ENCODE peak calls at places on chromosomes 7 and 10, in nine cellular contexts. One of them, this sample, is unnamed. For H3K4me1, the result is how much of the 10 kb centered on the place peaks cover.

GRCh38 chr10:13822475-13822874 is 235.7 kb downstream of the PRPF18 start:
- DNase-seq in HAP-1: no peak
- DNase-seq in MM.1S: no peak
- DNase-seq in mammary epithelial cell: no peak
- DNase-seq in OCI-LY7: peak
- DNase-seq in sigmoid colon: no peak
- DNase-seq in CD8-positive, alpha-beta memory T cell: no peak
- DNase-seq in NT2/D1: no peak
- DNase-seq in PC-9: no peak
- DNase-seq in this sample: no peak

GRCh38 chr7:50473531-50473930 is 23.4 kb upstream of the FIGNL1 start:
- DNase-seq in HAP-1: no peak
- DNase-seq in MM.1S: no peak
- DNase-seq in mammary epithelial cell: no peak
- DNase-seq in OCI-LY7: no peak
- DNase-seq in sigmoid colon: peak
- DNase-seq in CD8-positive, alpha-beta memory T cell: no peak
- DNase-seq in NT2/D1: no peak
- DNase-seq in PC-9: no peak
- DNase-seq in this sample: no peak

GRCh38 chr10:73931767-73932624 is 21.1 kb downstream of the PLAU start:
- DNase-seq in HAP-1: no peak
- DNase-seq in MM.1S: peak
- DNase-seq in mammary epithelial cell: peak
- DNase-seq in OCI-LY7: peak
- DNase-seq in sigmoid colon: no peak
- DNase-seq in CD8-positive, alpha-beta memory T cell: peak
- DNase-seq in NT2/D1: no peak
- DNase-seq in PC-9: peak
- DNase-seq in this sample: peak

GRCh38 chr7:105353752-105354328 is 34.9 kb downstream of the SRPK2 start:
- DNase-seq in HAP-1: no peak
- DNase-seq in MM.1S: no peak
- DNase-seq in mammary epithelial cell: no peak
- DNase-seq in OCI-LY7: peak
- DNase-seq in sigmoid colon: peak
- DNase-seq in CD8-positive, alpha-beta memory T cell: peak
- DNase-seq in NT2/D1: no peak
- DNase-seq in PC-9: no peak
- DNase-seq in this sample: no peak

GRCh38 chr7:85160223-85160622 is 26.6 kb downstream of the SEMA3D start:
- DNase-seq in HAP-1: no peak
- DNase-seq in MM.1S: peak
- DNase-seq in mammary epithelial cell: peak
- DNase-seq in OCI-LY7: no peak
- DNase-seq in sigmoid colon: no peak
- DNase-seq in CD8-positive, alpha-beta memory T cell: no peak
- DNase-seq in NT2/D1: no peak
- DNase-seq in PC-9: no peak
- DNase-seq in this sample: no peak

GRCh38 chr10:34723746-34724145 is 91.3 kb downstream of the PARD3 start:
- DNase-seq in HAP-1: peak
- DNase-seq in MM.1S: peak
- DNase-seq in mammary epithelial cell: peak
- DNase-seq in OCI-LY7: no peak
- DNase-seq in sigmoid colon: no peak
- DNase-seq in CD8-positive, alpha-beta memory T cell: no peak
- DNase-seq in NT2/D1: no peak
- DNase-seq in PC-9: no peak
- DNase-seq in this sample: no peak

GRCh38 chr10:42836771-42837468 is 54.3 kb downstream of the BMS1 start:
- DNase-seq in HAP-1: peak
- DNase-seq in MM.1S: no peak
- DNase-seq in mammary epithelial cell: peak
- DNase-seq in OCI-LY7: no peak
- DNase-seq in sigmoid colon: no peak
- DNase-seq in CD8-positive, alpha-beta memory T cell: no peak
- DNase-seq in NT2/D1: no peak
- DNase-seq in PC-9: no peak
- DNase-seq in this sample: no peak

GRCh38 chr10:28087675-28088351 is 88.9 kb upstream of the ODAD2 start:
- DNase-seq in HAP-1: no peak
- DNase-seq in MM.1S: no peak
- DNase-seq in mammary epithelial cell: peak
- DNase-seq in OCI-LY7: no peak
- DNase-seq in sigmoid colon: no peak
- DNase-seq in CD8-positive, alpha-beta memory T cell: no peak
- DNase-seq in NT2/D1: no peak
- DNase-seq in PC-9: no peak
- DNase-seq in this sample: peak

GRCh38 chr10:73366381-73367298 is 8.0 kb upstream of the CFAP70 start:
- DNase-seq in HAP-1: no peak
- DNase-seq in MM.1S: no peak
- DNase-seq in mammary epithelial cell: no peak
- DNase-seq in OCI-LY7: no peak
- DNase-seq in sigmoid colon: no peak
- DNase-seq in CD8-positive, alpha-beta memory T cell: no peak
- DNase-seq in NT2/D1: no peak
- DNase-seq in PC-9: no peak
- DNase-seq in this sample: no peak

GRCh38 chr10:45417746-45418145 is 43.7 kb downstream of the ALOX5 start:
- DNase-seq in HAP-1: no peak
- DNase-seq in MM.1S: no peak
- DNase-seq in mammary epithelial cell: no peak
- DNase-seq in OCI-LY7: no peak
- DNase-seq in sigmoid colon: no peak
- DNase-seq in CD8-positive, alpha-beta memory T cell: no peak
- DNase-seq in NT2/D1: no peak
- DNase-seq in PC-9: no peak
- DNase-seq in this sample: no peak

GRCh38 chr7:5523052-5523711 is 99.5 kb upstream of the TNRC18 start:
- DNase-seq in HAP-1: no peak
- DNase-seq in MM.1S: no peak
- DNase-seq in mammary epithelial cell: no peak
- DNase-seq in OCI-LY7: no peak
- DNase-seq in sigmoid colon: peak
- DNase-seq in CD8-positive, alpha-beta memory T cell: no peak
- DNase-seq in NT2/D1: no peak
- DNase-seq in PC-9: peak
- DNase-seq in this sample: no peak

GRCh38 chr7:2510909-2511768 is 8.4 kb upstream of the LFNG start:
- DNase-seq in HAP-1: no peak
- DNase-seq in MM.1S: no peak
- DNase-seq in mammary epithelial cell: no peak
- DNase-seq in OCI-LY7: peak
- DNase-seq in sigmoid colon: no peak
- DNase-seq in CD8-positive, alpha-beta memory T cell: peak
- DNase-seq in NT2/D1: no peak
- DNase-seq in PC-9: no peak
- DNase-seq in this sample: peak

GRCh38 chr7:149494738-149495368 is 2.8 kb downstream of the ZNF746 start:
- DNase-seq in HAP-1: no peak
- DNase-seq in MM.1S: no peak
- DNase-seq in mammary epithelial cell: no peak
- DNase-seq in OCI-LY7: no peak
- DNase-seq in sigmoid colon: no peak
- DNase-seq in CD8-positive, alpha-beta memory T cell: no peak
- DNase-seq in NT2/D1: no peak
- DNase-seq in PC-9: no peak
- DNase-seq in this sample: peak

GRCh38 chr7:43834463-43835251 is 34.7 kb downstream of the MRPS24 start:
- DNase-seq in HAP-1: no peak
- DNase-seq in MM.1S: peak
- DNase-seq in mammary epithelial cell: peak
- DNase-seq in OCI-LY7: peak
- DNase-seq in sigmoid colon: no peak
- DNase-seq in CD8-positive, alpha-beta memory T cell: peak
- DNase-seq in NT2/D1: no peak
- DNase-seq in PC-9: peak
- DNase-seq in this sample: peak

GRCh38 chr10:24790599-24790998 is 66.9 kb upstream of the ARHGAP21 start:
- DNase-seq in HAP-1: no peak
- DNase-seq in MM.1S: no peak
- DNase-seq in mammary epithelial cell: no peak
- DNase-seq in OCI-LY7: no peak
- DNase-seq in sigmoid colon: no peak
- DNase-seq in CD8-positive, alpha-beta memory T cell: no peak
- DNase-seq in NT2/D1: no peak
- DNase-seq in PC-9: no peak
- DNase-seq in this sample: no peak

GRCh38 chr10:43230101-43230908 is 36.6 kb downstream of the RASGEF1A start:
- DNase-seq in HAP-1: no peak
- DNase-seq in MM.1S: no peak
- DNase-seq in mammary epithelial cell: no peak
- DNase-seq in OCI-LY7: no peak
- DNase-seq in sigmoid colon: peak
- DNase-seq in CD8-positive, alpha-beta memory T cell: peak
- DNase-seq in NT2/D1: no peak
- DNase-seq in PC-9: no peak
- DNase-seq in this sample: no peak

GRCh38 chr7:54330216-54330800 is 211.9 kb upstream of the VSTM2A start:
- DNase-seq in HAP-1: no peak
- DNase-seq in MM.1S: no peak
- DNase-seq in mammary epithelial cell: no peak
- DNase-seq in OCI-LY7: no peak
- DNase-seq in sigmoid colon: no peak
- DNase-seq in CD8-positive, alpha-beta memory T cell: no peak
- DNase-seq in NT2/D1: no peak
- DNase-seq in PC-9: no peak
- DNase-seq in this sample: no peak

GRCh38 chr7:29920491-29920890 is 69.1 kb downstream of the SCRN1 start:
- DNase-seq in HAP-1: no peak
- DNase-seq in MM.1S: no peak
- DNase-seq in mammary epithelial cell: no peak
- DNase-seq in OCI-LY7: no peak
- DNase-seq in sigmoid colon: no peak
- DNase-seq in CD8-positive, alpha-beta memory T cell: no peak
- DNase-seq in NT2/D1: no peak
- DNase-seq in PC-9: no peak
- DNase-seq in this sample: no peak

GRCh38 chr7:116570306-116570705 is 45.5 kb downstream of the CAV1 start:
- DNase-seq in HAP-1: no peak
- DNase-seq in MM.1S: no peak
- DNase-seq in mammary epithelial cell: peak
- DNase-seq in OCI-LY7: no peak
- DNase-seq in sigmoid colon: no peak
- DNase-seq in CD8-positive, alpha-beta memory T cell: no peak
- DNase-seq in NT2/D1: no peak
- DNase-seq in PC-9: no peak
- DNase-seq in this sample: no peak
- H3K4me1 ChIP-seq in HAP-1: under half
- H3K4me1 ChIP-seq in MM.1S: under half
- H3K4me1 ChIP-seq in mammary epithelial cell: under half
- H3K4me1 ChIP-seq in OCI-LY7: under half
- H3K4me1 ChIP-seq in sigmoid colon: under half
- H3K4me1 ChIP-seq in CD8-positive, alpha-beta memory T cell: under half
- H3K4me1 ChIP-seq in NT2/D1: under half
- H3K4me1 ChIP-seq in PC-9: under half
- H3K4me1 ChIP-seq in this sample: under half

GRCh38 chr10:126288547-126289493 is 99.5 kb downstream of the ADAM12 start:
- DNase-seq in HAP-1: no peak
- DNase-seq in MM.1S: no peak
- DNase-seq in mammary epithelial cell: no peak
- DNase-seq in OCI-LY7: no peak
- DNase-seq in sigmoid colon: no peak
- DNase-seq in CD8-positive, alpha-beta memory T cell: no peak
- DNase-seq in NT2/D1: no peak
- DNase-seq in PC-9: no peak
- DNase-seq in this sample: no peak
- H3K4me3 ChIP-seq in HAP-1: no peak
- H3K4me3 ChIP-seq in MM.1S: no peak
- H3K4me3 ChIP-seq in mammary epithelial cell: no peak
- H3K4me3 ChIP-seq in OCI-LY7: no peak
- H3K4me3 ChIP-seq in sigmoid colon: no peak
- H3K4me3 ChIP-seq in CD8-positive, alpha-beta memory T cell: no peak
- H3K4me3 ChIP-seq in NT2/D1: no peak
- H3K4me3 ChIP-seq in PC-9: no peak
- H3K4me3 ChIP-seq in this sample: no peak

GRCh38 chr10:62087341-62087740 is 181.3 kb downstream of the RTKN2 start:
- DNase-seq in HAP-1: no peak
- DNase-seq in MM.1S: no peak
- DNase-seq in mammary epithelial cell: no peak
- DNase-seq in OCI-LY7: no peak
- DNase-seq in sigmoid colon: no peak
- DNase-seq in CD8-positive, alpha-beta memory T cell: no peak
- DNase-seq in NT2/D1: no peak
- DNase-seq in PC-9: peak
- DNase-seq in this sample: no peak

GRCh38 chr10:62085821-62086220 is 182.8 kb downstream of the RTKN2 start:
- DNase-seq in HAP-1: no peak
- DNase-seq in MM.1S: no peak
- DNase-seq in mammary epithelial cell: no peak
- DNase-seq in OCI-LY7: no peak
- DNase-seq in sigmoid colon: no peak
- DNase-seq in CD8-positive, alpha-beta memory T cell: no peak
- DNase-seq in NT2/D1: no peak
- DNase-seq in PC-9: peak
- DNase-seq in this sample: no peak

GRCh38 chr10:62084434-62084833 is 182.9 kb downstream of the ARID5B start:
- DNase-seq in HAP-1: no peak
- DNase-seq in MM.1S: no peak
- DNase-seq in mammary epithelial cell: peak
- DNase-seq in OCI-LY7: no peak
- DNase-seq in sigmoid colon: no peak
- DNase-seq in CD8-positive, alpha-beta memory T cell: no peak
- DNase-seq in NT2/D1: no peak
- DNase-seq in PC-9: peak
- DNase-seq in this sample: no peak

GRCh38 chr10:62083868-62084267 is 182.4 kb downstream of the ARID5B start:
- DNase-seq in HAP-1: peak
- DNase-seq in MM.1S: no peak
- DNase-seq in mammary epithelial cell: peak
- DNase-seq in OCI-LY7: no peak
- DNase-seq in sigmoid colon: peak
- DNase-seq in CD8-positive, alpha-beta memory T cell: no peak
- DNase-seq in NT2/D1: no peak
- DNase-seq in PC-9: peak
- DNase-seq in this sample: no peak

DNA sequence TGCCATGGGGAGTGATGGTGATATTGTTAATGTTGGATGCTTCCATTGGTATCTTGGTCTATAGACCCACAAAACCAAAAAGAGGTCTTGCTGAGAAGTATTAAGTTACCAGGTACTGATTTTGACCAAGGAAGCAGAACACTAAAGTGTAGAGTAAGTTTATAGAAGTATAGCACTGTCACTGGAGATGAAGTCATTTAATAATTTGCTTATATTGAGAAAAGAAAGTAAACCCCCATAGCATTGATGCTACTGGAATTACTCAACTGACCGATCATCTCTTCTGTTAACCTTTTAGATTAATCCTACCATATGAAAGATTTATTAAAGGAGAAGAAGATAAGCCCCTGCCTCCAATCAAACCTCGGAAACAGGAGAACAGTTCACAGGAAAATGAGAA is 183.2 kb downstream of the RTKN2 start:
- DNase-seq in HAP-1: no peak
- DNase-seq in MM.1S: no peak
- DNase-seq in mammary epithelial cell: no peak
- DNase-seq in OCI-LY7: no peak
- DNase-seq in sigmoid colon: no peak
- DNase-seq in CD8-positive, alpha-beta memory T cell: no peak
- DNase-seq in NT2/D1: no peak
- DNase-seq in PC-9: no peak
- DNase-seq in this sample: no peak
- H3K4me1 ChIP-seq in HAP-1: under half
- H3K4me1 ChIP-seq in MM.1S: under half
- H3K4me1 ChIP-seq in mammary epithelial cell: under half
- H3K4me1 ChIP-seq in OCI-LY7: under half
- H3K4me1 ChIP-seq in sigmoid colon: under half
- H3K4me1 ChIP-seq in CD8-positive, alpha-beta memory T cell: under half
- H3K4me1 ChIP-seq in NT2/D1: under half
- H3K4me1 ChIP-seq in PC-9: under half
- H3K4me1 ChIP-seq in this sample: half or more

GRCh38 chr10:117131390-117132327 is 6.4 kb downstream of the VAX1 start:
- DNase-seq in HAP-1: no peak
- DNase-seq in MM.1S: no peak
- DNase-seq in mammary epithelial cell: no peak
- DNase-seq in OCI-LY7: no peak
- DNase-seq in sigmoid colon: no peak
- DNase-seq in CD8-positive, alpha-beta memory T cell: no peak
- DNase-seq in NT2/D1: no peak
- DNase-seq in PC-9: no peak
- DNase-seq in this sample: no peak
- H3K4me3 ChIP-seq in HAP-1: no peak
- H3K4me3 ChIP-seq in MM.1S: no peak
- H3K4me3 ChIP-seq in mammary epithelial cell: no peak
- H3K4me3 ChIP-seq in OCI-LY7: no peak
- H3K4me3 ChIP-seq in sigmoid colon: no peak
- H3K4me3 ChIP-seq in CD8-positive, alpha-beta memory T cell: peak
- H3K4me3 ChIP-seq in NT2/D1: peak
- H3K4me3 ChIP-seq in PC-9: no peak
- H3K4me3 ChIP-seq in this sample: peak